ENCODE peak calls at places on chromosomes 4 and X, in six cellular contexts. J, K, Y, T, F and W are unnamed samples.

GRCh38 chr4:147822128-147822527 is 90.2 kb downstream of the ARHGAP10 start:
- DNase-seq in K (peak), T (no peak), Y (peak), J (no peak), F (peak), W (no peak)

GRCh38 chr4:40337081-40337480 is 1.9 kb downstream of the CHRNA9 start:
- DNase-seq in F (no peak), J (no peak), Y (no peak), T (no peak), K (no peak), W (no peak)

GRCh38 chr4:46818604-46819003 is 90.4 kb downstream of the COX7B2 start:
- DNase-seq in J (no peak), F (no peak), T (no peak), K (no peak), Y (no peak), W (no peak)

GRCh38 chr4:159178147-159178541 is 75.3 kb downstream of the RAPGEF2 start:
- DNase-seq in Y (peak), J (no peak), K (peak), F (no peak), T (no peak), W (no peak)

GRCh38 chr4:742096-742741 is 36.6 kb downstream of the PCGF3 start:
- DNase-seq in J (no peak), T (no peak), F (no peak), Y (no peak), K (no peak), W (no peak)

GRCh38 chrX:56792270-56793111 is 63.4 kb downstream of the NBDY start:
- DNase-seq in F (peak), J (no peak), K (no peak), Y (no peak), T (no peak), W (no peak)

GRCh38 chrX:53280316-53280702 is 1.1 kb downstream of the IQSEC2 start:
- DNase-seq in F (no peak), K (peak), T (no peak), J (no peak), Y (no peak), W (no peak)

GRCh38 chr4:154082760-154083530 is 294.1 kb upstream of the SFRP2 start:
- DNase-seq in K (no peak), F (no peak), Y (peak), J (peak), T (no peak), W (no peak)

GRCh38 chr4:86891785-86892638 is at the start of gene C4orf36:
- DNase-seq in T (peak), K (peak), F (peak), Y (peak), J (peak), W (peak)